ENCODE peak calls at places on chromosomes 6 and 20, in four cellular contexts. E, I, K and N are unnamed samples.

GRCh38 chr6:161613711-161614110 is 339.9 kb upstream of the AGPAT4 start:
- DNase-seq in E (no peak), I (no peak), K (no peak), N (no peak)

GRCh38 chr6:47126647-47127339 is 84.7 kb upstream of the ADGRF1 start:
- DNase-seq in E (peak), I (peak), K (no peak), N (no peak)

GRCh38 chr20:39886650-39887190 is 802.3 kb downstream of the MAFB start:
- DNase-seq in E (no peak), I (no peak), K (no peak), N (peak)

GRCh38 chr6:139407718-139408222 is 33.3 kb upstream of the CITED2 start:
- DNase-seq in E (no peak), I (no peak), K (peak), N (no peak)

GRCh38 chr6:136209496-136209895 is 40.6 kb downstream of the MTFR2 start:
- DNase-seq in E (no peak), I (no peak), K (no peak), N (no peak)

GRCh38 chr6:64459411-64459810 is 823.8 kb downstream of the PHF3 start:
- DNase-seq in E (no peak), I (no peak), K (no peak), N (no peak)

GRCh38 chr20:63255911-63256704 is 1.8 kb upstream of the NKAIN4 start:
- DNase-seq in E (no peak), I (no peak), K (no peak), N (peak)

GRCh38 chr6:46626228-46626909 is 26.2 kb downstream of the CYP39A1 start:
- DNase-seq in E (peak), I (peak), K (peak), N (peak)

GRCh38 chr6:32973144-32973854 is 4.9 kb downstream of the BRD2 start:
- DNase-seq in E (peak), I (peak), K (no peak), N (peak)

GRCh38 chr6:143901885-143902708 is 37.8 kb downstream of the ZC2HC1B start:
- DNase-seq in E (no peak), I (peak), K (peak), N (peak)

GRCh38 chr6:113630738-113631535 is 226.2 kb upstream of the MARCKS start:
- DNase-seq in E (no peak), I (peak), K (peak), N (peak)

GRCh38 chr6:34103321-34103720 is 42.6 kb downstream of the GRM4 start:
- DNase-seq in E (no peak), I (no peak), K (no peak), N (no peak)

GRCh38 chr6:82032444-82032843 is 215.1 kb downstream of the IBTK start:
- DNase-seq in E (no peak), I (no peak), K (no peak), N (no peak)
- TF ChIP-seq CTCF in E (no peak), I (no peak), K (no peak), N (no peak)

DNA sequence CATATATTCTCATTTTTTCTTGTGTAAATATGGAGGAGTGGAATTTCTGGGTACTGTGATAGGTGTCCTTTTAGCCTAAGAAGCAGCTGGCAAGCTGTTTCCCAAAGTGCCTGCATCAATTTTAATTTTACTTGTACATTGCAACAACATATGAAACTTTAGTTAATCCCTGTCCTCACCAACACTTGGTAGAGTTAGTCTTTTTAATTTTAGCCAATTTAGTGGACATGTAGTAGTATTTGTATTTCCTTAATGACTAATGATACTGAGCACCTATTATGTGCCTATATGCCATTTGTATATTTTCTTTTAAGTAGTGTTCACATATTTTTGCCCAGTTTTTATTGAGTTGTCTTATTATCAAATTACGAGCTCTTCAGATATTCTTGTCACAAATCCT is 46.8 kb upstream of the NOX3 start:
- DNase-seq in E (no peak), I (no peak), K (no peak), N (no peak)
- H3K4me3 ChIP-seq in E (no peak), I (no peak), K (no peak), N (no peak)

GRCh38 chr6:108915258-108915657 is 67.0 kb downstream of the ARMC2 start:
- DNase-seq in E (no peak), I (no peak), K (no peak), N (no peak)

GRCh38 chr6:108916026-108916689 is 67.9 kb downstream of the ARMC2 start:
- DNase-seq in E (no peak), I (no peak), K (no peak), N (no peak)

GRCh38 chr6:108914235-108915022 is 66.2 kb downstream of the ARMC2 start:
- DNase-seq in E (peak), I (no peak), K (peak), N (peak)
- TF ChIP-seq CTCF in E (peak), I (peak), K (peak), N (peak)

GRCh38 chr20:3671986-3672863 is 9.0 kb upstream of the GFRA4 start:
- DNase-seq in E (peak), I (no peak), K (no peak), N (no peak)
- H3K4me3 ChIP-seq in E (peak), I (no peak), K (no peak), N (no peak)

GRCh38 chr20:37447688-37448087 is 73.4 kb upstream of the NNAT start:
- DNase-seq in E (no peak), I (no peak), K (no peak), N (no peak)
- TF ChIP-seq CTCF in E (no peak), I (no peak), K (no peak), N (no peak)